ENCODE peak calls at places on chromosomes 13 and 19, in four cellular contexts. D, E, Q and V are unnamed samples.

GRCh38 chr13:104318121-104318520 is 1251.9 kb upstream of the SLC10A2 start:
- DNase-seq in Q (no peak), E (peak), D (no peak), V (peak)

GRCh38 chr13:100517135-100517534 is 71.5 kb downstream of the GGACT start:
- DNase-seq in E (no peak), D (peak), Q (peak), V (no peak)

GRCh38 chr13:86633346-86633745 is 834.1 kb upstream of the SLITRK6 start:
- DNase-seq in E (no peak), Q (no peak), D (no peak), V (peak)

GRCh38 chr13:102771298-102772041 is 2.1 kb downstream of the TEX30 start:
- DNase-seq in Q (no peak), E (no peak), D (no peak), V (no peak)

GRCh38 chr19:19171821-19172532 is 1.9 kb upstream of the MEF2B start:
- DNase-seq in D (no peak), Q (no peak), E (no peak), V (no peak)

GRCh38 chr13:89968468-89968867 is 1379.0 kb upstream of the MIR17HG start:
- DNase-seq in D (no peak), E (no peak), Q (no peak), V (no peak)

GRCh38 chr13:71115301-71115700 is 751.7 kb downstream of the DACH1 start:
- DNase-seq in D (no peak), E (no peak), Q (no peak), V (no peak)

GRCh38 chr13:98478134-98479129 is 98.5 kb downstream of the STK24 start:
- DNase-seq in E (no peak), Q (no peak), D (no peak), V (no peak)

GRCh38 chr19:23393121-23393520 is 2.1 kb downstream of the ZNF91 start:
- DNase-seq in E (peak), D (no peak), Q (no peak), V (no peak)

GRCh38 chr19:46404039-46404883 is 9.1 kb downstream of the CCDC8 start:
- DNase-seq in E (no peak), Q (no peak), D (peak), V (no peak)

GRCh38 chr19:31347828-31348314 is 1.4 kb downstream of the TSHZ3 start:
- DNase-seq in E (no peak), D (no peak), Q (no peak), V (no peak)

GRCh38 chr19:35256566-35256965 is 7.8 kb downstream of the LSR start:
- DNase-seq in Q (no peak), D (no peak), E (no peak), V (no peak)

GRCh38 chr19:35689836-35690235 is 14.5 kb upstream of the ZBTB32 start:
- DNase-seq in Q (no peak), D (no peak), E (no peak), V (no peak)

GRCh38 chr13:100527644-100528043 is 60.9 kb downstream of the GGACT start:
- DNase-seq in Q (no peak), E (no peak), D (no peak), V (no peak)

GRCh38 chr13:19605161-19605955 is 28.1 kb upstream of the MPHOSPH8 start:
- DNase-seq in Q (no peak), D (no peak), E (peak), V (no peak)

GRCh38 chr19:38231918-38232317 is 7.9 kb upstream of the DPF1 start:
- DNase-seq in D (no peak), Q (no peak), E (no peak), V (no peak)